ENCODE peak calls at places on chromosomes 1 and 21, in eight cellular contexts. E is stimulated activated CD8-positive, alpha-beta memory T cell treated with anti-CD3 and anti-CD28 coated beads, Interleukin-4, amount 100 ng/mL, for 1 hour; P is GM10248; G is fibroblast of the aortic adventitia; F is M059J; H is effector CD8-positive, alpha-beta T cell; I is small intestine; Z is A172. C is an unnamed sample.

GRCh38 chr21:42257091-42257760 is 38.3 kb downstream of the ABCG1 start:
- DNase-seq in E (no peak), P (no peak), G (peak), F (no peak), H (no peak), I (no peak), Z (no peak), C (no peak)

GRCh38 chr1:113940365-113941244 is 11.5 kb downstream of the HIPK1 start:
- DNase-seq in E (no peak), P (peak), G (no peak), F (no peak), H (peak), I (no peak), Z (no peak), C (no peak)

GRCh38 chr1:240235521-240236288 is 144.0 kb downstream of the FMN2 start:
- DNase-seq in E (no peak), P (no peak), G (peak), F (no peak), H (no peak), I (no peak), Z (no peak), C (peak)

GRCh38 chr1:234531181-234532132 is 52.5 kb upstream of the TARBP1 start:
- DNase-seq in E (no peak), P (no peak), G (peak), F (peak), H (no peak), I (no peak), Z (no peak), C (peak)

GRCh38 chr1:111596499-111596898 is 23.1 kb upstream of the RAP1A start:
- DNase-seq in E (no peak), P (no peak), G (no peak), F (no peak), H (peak), I (no peak), Z (no peak), C (no peak)

GRCh38 chr21:22393324-22393723 is 1395.1 kb downstream of the NCAM2 start:
- DNase-seq in E (no peak), P (no peak), G (no peak), F (no peak), H (no peak), I (no peak), Z (no peak), C (no peak)

GRCh38 chr21:17610862-17611261 is 1.8 kb downstream of the BTG3 start:
- DNase-seq in E (no peak), P (no peak), G (no peak), F (peak), H (no peak), I (peak), Z (peak), C (no peak)

GRCh38 chr1:113146242-113147072 is 73.5 kb downstream of the LRIG2 start:
- DNase-seq in E (no peak), P (no peak), G (no peak), F (peak), H (no peak), I (peak), Z (peak), C (no peak)

GRCh38 chr1:162284206-162284955 is 92.3 kb downstream of the SPATA46 start:
- DNase-seq in E (no peak), P (no peak), G (peak), F (no peak), H (no peak), I (peak), Z (no peak), C (no peak)

GRCh38 chr1:9942399-9942938 is 722 bp downstream of the LZIC start:
- DNase-seq in E (no peak), P (peak), G (peak), F (peak), H (no peak), I (peak), Z (peak), C (peak)

GRCh38 chr1:25898223-25899015 is 7.8 kb downstream of the STMN1 start:
- DNase-seq in E (no peak), P (no peak), G (no peak), F (peak), H (no peak), I (no peak), Z (no peak), C (no peak)

GRCh38 chr21:30668776-30669175 is 26.1 kb downstream of the KRTAP20-3 start:
- DNase-seq in E (no peak), P (no peak), G (no peak), F (no peak), H (no peak), I (no peak), Z (no peak), C (no peak)

GRCh38 chr1:175572932-175573871 is 170.2 kb downstream of the TNR start:
- DNase-seq in E (no peak), P (no peak), G (no peak), F (no peak), H (no peak), I (peak), Z (no peak), C (no peak)

GRCh38 chr1:230268371-230269170 is 157.6 kb downstream of the PGBD5 start:
- DNase-seq in E (no peak), P (peak), G (peak), F (peak), H (no peak), I (peak), Z (peak), C (peak)

GRCh38 chr1:217078010-217078704 is 354.9 kb upstream of the ESRRG start:
- DNase-seq in E (no peak), P (no peak), G (no peak), F (no peak), H (no peak), I (peak), Z (no peak), C (peak)

GRCh38 chr1:63635681-63636080 is 42.5 kb downstream of the PGM1 start:
- DNase-seq in E (no peak), P (no peak), G (peak), F (peak), H (no peak), I (no peak), Z (no peak), C (no peak)

GRCh38 chr1:207941664-207942063 is 30.7 kb upstream of the CD34 start:
- DNase-seq in E (no peak), P (no peak), G (peak), F (peak), H (no peak), I (no peak), Z (peak), C (no peak)

GRCh38 chr1:220113136-220113695 is 19.3 kb downstream of the IARS2 start:
- DNase-seq in E (no peak), P (peak), G (peak), F (peak), H (no peak), I (peak), Z (peak), C (peak)

GRCh38 chr1:151474711-151475110 is 15.4 kb upstream of the POGZ start:
- DNase-seq in E (no peak), P (no peak), G (no peak), F (no peak), H (no peak), I (no peak), Z (no peak), C (no peak)

GRCh38 chr1:152001631-152002584 is 8.2 kb upstream of the S100A10 start:
- DNase-seq in E (peak), P (peak), G (peak), F (peak), H (peak), I (peak), Z (peak), C (peak)

GRCh38 chr1:52659851-52660596 is 27.1 kb downstream of the SHISAL2A start:
- DNase-seq in E (no peak), P (no peak), G (no peak), F (peak), H (no peak), I (no peak), Z (no peak), C (peak)

C was measured in PC-3.